ENCODE peak calls at places on chromosomes 7 and 10, in seven cellular contexts. E, Y, K, G, P, T and Q are unnamed samples. For H3K9me3, the result is how much of the 10 kb centered on the place peaks cover.

GRCh38 chr10:23438547-23439451 is at the start of gene OTUD1:
- DNase-seq in T (peak), K (peak), E (peak), G (peak), P (peak), Y (peak), Q (peak)

GRCh38 chr10:101886521-101887312 is 43.1 kb upstream of the KCNIP2 start:
- DNase-seq in E (no peak), Y (no peak), P (no peak), K (no peak), T (no peak), G (no peak), Q (no peak)

GRCh38 chr7:102097601-102098161 is 189.0 kb upstream of the SH2B2 start:
- DNase-seq in T (peak), Y (no peak), E (no peak), K (no peak), P (no peak), G (no peak), Q (no peak)

GRCh38 chr7:151378496-151379192 is 31.2 kb downstream of the WDR86 start:
- DNase-seq in P (no peak), E (no peak), G (no peak), Y (no peak), K (no peak), T (no peak), Q (no peak)

GRCh38 chr7:64872809-64873500 is 30.1 kb upstream of the ZNF273 start:
- DNase-seq in T (peak), P (no peak), K (peak), G (no peak), E (no peak), Y (no peak), Q (no peak)

GRCh38 chr7:122261442-122261841 is 43.1 kb downstream of the FEZF1 start:
- DNase-seq in K (no peak), G (no peak), P (no peak), E (no peak), T (no peak), Y (no peak), Q (no peak)

GRCh38 chr7:116588641-116589594 is 64.1 kb downstream of the CAV1 start:
- DNase-seq in G (no peak), E (no peak), K (peak), P (peak), T (no peak), Y (no peak), Q (no peak)

GRCh38 chr7:35004531-35005096 is 32.7 kb downstream of the DPY19L1 start:
- DNase-seq in G (no peak), K (no peak), E (no peak), P (no peak), T (no peak), Y (no peak), Q (no peak)

GRCh38 chr10:26199841-26200240 is 16.7 kb upstream of the GAD2 start:
- DNase-seq in E (no peak), P (no peak), T (no peak), Y (no peak), G (no peak), K (no peak), Q (no peak)

GRCh38 chr7:150784120-150784736 is 15.9 kb downstream of the TMEM176B start:
- DNase-seq in Y (no peak), E (no peak), T (no peak), P (no peak), G (no peak), K (no peak), Q (no peak)

GRCh38 chr7:98795741-98796493 is 73.9 kb downstream of the TMEM130 start:
- DNase-seq in Y (no peak), G (no peak), T (no peak), K (no peak), E (no peak), P (no peak), Q (no peak)

GRCh38 chr10:15817407-15818046 is 42.8 kb downstream of the MINDY3 start:
- DNase-seq in E (no peak), Y (no peak), T (no peak), G (no peak), K (no peak), P (no peak), Q (no peak)

GRCh38 chr10:111207525-111207924 is 130.7 kb downstream of the ADRA2A start:
- DNase-seq in P (no peak), G (no peak), T (peak), E (no peak), Y (no peak), K (peak), Q (no peak)

GRCh38 chr10:62046522-62047239 is 145.2 kb downstream of the ARID5B start:
- DNase-seq in P (peak), T (no peak), Y (no peak), G (no peak), E (no peak), K (no peak), Q (no peak)

GRCh38 chr10:6218692-6219493 is 16.2 kb downstream of the PFKFB3 start:
- DNase-seq in Y (no peak), E (no peak), T (no peak), P (peak), G (no peak), K (no peak), Q (peak)

GRCh38 chr7:123929107-123929506 is 4.1 kb downstream of the SPAM1 start:
- DNase-seq in K (no peak), T (no peak), Y (no peak), G (no peak), P (peak), E (no peak), Q (no peak)

GRCh38 chr10:48309711-48310226 is 3.3 kb downstream of the MAPK8 start:
- DNase-seq in K (peak), G (no peak), T (no peak), P (peak), Y (no peak), E (no peak), Q (no peak)

GRCh38 chr7:36895112-36895511 is 170.8 kb upstream of the AOAH start:
- DNase-seq in G (no peak), E (no peak), P (peak), Y (no peak), T (no peak), K (no peak), Q (no peak)

GRCh38 chr7:157603005-157603404 is 266.2 kb downstream of the DNAJB6 start:
- DNase-seq in T (no peak), Y (no peak), G (no peak), K (no peak), P (no peak), E (no peak), Q (no peak)
- H3K9me3 ChIP-seq in T (under half), Y (under half), G (under half), K (under half), P (under half), E (under half), Q (under half)

GRCh38 chr10:43377393-43377883 is 6.0 kb downstream of the FXYD4 start:
- DNase-seq in E (no peak), T (no peak), G (no peak), K (peak), P (no peak), Y (no peak), Q (peak)
- TF ChIP-seq CTCF in E (no peak), T (no peak), G (no peak), K (no peak), P (peak), Y (no peak), Q (peak)

GRCh38 chr7:63071920-63072319 is 926.7 kb upstream of the ZNF722 start:
- DNase-seq in T (peak), E (no peak), Y (no peak), K (no peak), G (no peak), P (no peak), Q (no peak)
- H3K9me3 ChIP-seq in T (under half), E (under half), Y (under half), K (under half), G (under half), P (under half), Q (under half)

GRCh38 chr7:142298631-142299030 is 40.8 kb upstream of the PRSS58 start:
- DNase-seq in K (no peak), Y (no peak), P (no peak), G (no peak), T (no peak), E (no peak), Q (no peak)

GRCh38 chr7:142300689-142301088 is 42.8 kb upstream of the PRSS58 start:
- DNase-seq in Y (no peak), G (peak), E (no peak), K (peak), P (no peak), T (peak), Q (peak)

GRCh38 chr7:142301299-142301698 is 43.4 kb upstream of the PRSS58 start:
- DNase-seq in G (no peak), P (no peak), K (no peak), E (no peak), Y (no peak), T (peak), Q (no peak)

GRCh38 chr7:142299226-142299625 is 41.4 kb upstream of the PRSS58 start:
- DNase-seq in T (no peak), E (no peak), P (no peak), K (no peak), G (no peak), Y (no peak), Q (no peak)

GRCh38 chr7:142298009-142298408 is 40.2 kb upstream of the PRSS58 start:
- DNase-seq in K (peak), E (no peak), P (peak), Y (no peak), G (no peak), T (no peak), Q (peak)
- TF ChIP-seq CTCF in K (peak), E (no peak), P (peak), Y (no peak), G (peak), T (no peak), Q (peak)

GRCh38 chr7:57375783-57376182 is 74.2 kb upstream of the ZNF716 start:
- DNase-seq in K (no peak), T (no peak), Y (no peak), G (no peak), E (no peak), P (no peak), Q (no peak)

GRCh38 chr7:57370066-57370738 is 79.8 kb upstream of the ZNF716 start:
- DNase-seq in Y (no peak), P (no peak), G (no peak), E (no peak), K (no peak), T (no peak), Q (no peak)

GRCh38 chr7:57367171-57367570 is 82.8 kb upstream of the ZNF716 start:
- DNase-seq in K (no peak), E (no peak), T (no peak), P (no peak), G (no peak), Y (no peak), Q (no peak)

GRCh38 chr7:57364933-57365710 is 84.9 kb upstream of the ZNF716 start:
- DNase-seq in T (no peak), E (no peak), Y (no peak), P (no peak), G (no peak), K (no peak), Q (no peak)

DNA sequence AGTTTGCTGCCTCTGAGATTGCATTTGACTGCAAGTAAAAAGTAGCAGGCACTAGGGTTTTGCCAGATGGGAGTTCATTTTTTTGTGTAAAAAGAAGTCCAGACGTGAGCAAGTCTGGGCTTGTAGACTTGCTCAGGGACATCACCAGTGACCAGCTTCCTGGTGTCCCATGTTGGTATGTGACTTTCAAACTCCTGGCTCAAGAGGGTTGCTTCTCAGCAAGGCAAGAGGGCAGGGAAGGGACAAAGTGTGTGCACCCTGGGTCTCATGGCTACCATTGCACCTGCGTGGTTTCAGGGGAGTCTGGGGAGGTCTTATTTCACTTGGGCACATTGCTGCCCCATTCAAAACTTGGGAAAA is 79.3 kb upstream of the ZNF716 start:
- DNase-seq in G (no peak), Y (no peak), K (no peak), E (no peak), T (no peak), P (no peak), Q (no peak)
- H3K9me3 ChIP-seq in G (under half), Y (under half), K (under half), E (under half), T (under half), P (under half), Q (under half)

GRCh38 chr10:95907454-95908253 is at the start of gene CC2D2B:
- DNase-seq in G (peak), Y (peak), T (peak), P (peak), K (peak), E (peak), Q (peak)

GRCh38 chr10:95909591-95909990 is 1.8 kb downstream of the CC2D2B start:
- DNase-seq in G (no peak), P (no peak), Y (no peak), E (no peak), K (no peak), T (no peak), Q (no peak)

GRCh38 chr10:95908450-95908849 is 675 bp downstream of the CC2D2B start:
- DNase-seq in Y (no peak), T (no peak), K (no peak), G (no peak), E (no peak), P (no peak), Q (no peak)

DNA sequence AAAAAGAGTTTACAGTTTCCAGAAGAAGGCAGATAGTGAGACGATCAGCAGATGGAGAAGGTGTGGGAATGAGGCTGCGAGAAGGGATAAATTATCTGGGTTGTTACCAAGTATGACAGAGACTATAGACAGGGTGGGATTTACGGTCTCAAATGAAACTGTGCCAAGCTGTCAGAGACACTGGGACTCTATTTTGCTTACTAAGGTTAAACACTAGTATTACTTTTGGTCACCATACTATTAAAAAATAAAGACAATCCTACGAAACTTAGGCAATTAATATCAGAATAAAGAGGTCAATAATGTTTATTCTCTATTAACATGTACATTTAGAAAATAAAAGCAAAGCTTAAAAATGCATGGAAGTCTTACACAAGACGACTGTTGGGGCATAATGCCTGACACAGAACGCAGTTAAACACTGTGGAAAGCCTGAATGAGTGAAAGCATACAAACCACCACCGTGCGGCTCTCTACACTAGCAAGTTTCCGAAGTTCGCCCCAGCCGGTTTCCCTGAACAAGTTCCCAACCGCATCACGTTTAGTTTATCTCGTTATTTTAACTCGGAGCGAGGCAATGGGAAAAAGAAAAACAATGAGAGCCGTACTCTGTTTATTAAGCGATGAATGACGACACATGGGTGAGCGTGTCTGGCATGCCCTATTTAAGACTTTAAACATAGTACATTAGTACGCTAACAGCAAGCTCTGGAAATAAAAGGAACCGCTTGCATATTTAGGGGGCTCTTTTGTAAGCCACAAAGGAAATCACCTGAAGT is 911 bp upstream of the CC2D2B start:
- DNase-seq in E (peak), G (peak), Y (no peak), T (no peak), K (peak), P (peak), Q (peak)
- TF ChIP-seq CTCF in E (no peak), G (no peak), Y (no peak), T (no peak), K (no peak), P (peak), Q (peak)

GRCh38 chr10:106495931-106496330 is 668.6 kb downstream of the SORCS1 start:
- DNase-seq in K (no peak), G (no peak), E (no peak), Y (no peak), P (no peak), T (no peak), Q (no peak)

GRCh38 chr10:106487726-106488125 is 676.8 kb downstream of the SORCS1 start:
- DNase-seq in G (no peak), Y (no peak), T (no peak), E (no peak), P (no peak), K (no peak), Q (no peak)

GRCh38 chr10:106498675-106499074 is 665.8 kb downstream of the SORCS1 start:
- DNase-seq in P (no peak), T (no peak), K (no peak), Y (no peak), E (no peak), G (no peak), Q (no peak)

GRCh38 chr10:106493166-106493565 is 671.3 kb downstream of the SORCS1 start:
- DNase-seq in K (no peak), G (no peak), Y (no peak), E (no peak), T (no peak), P (no peak), Q (no peak)
- H3K9me3 ChIP-seq in K (under half), G (under half), Y (under half), E (under half), T (under half), P (under half), Q (under half)

GRCh38 chr7:24982917-24983316 is 2.9 kb upstream of the OSBPL3 start:
- DNase-seq in P (no peak), Y (no peak), E (no peak), T (no peak), K (no peak), G (no peak), Q (peak)
- TF ChIP-seq CTCF in P (peak), Y (no peak), E (no peak), T (no peak), K (peak), G (no peak), Q (peak)

GRCh38 chr7:57642730-57643129 is 192.8 kb downstream of the ZNF716 start:
- DNase-seq in P (no peak), T (no peak), E (no peak), K (no peak), Y (no peak), G (no peak), Q (no peak)

GRCh38 chr7:57651006-57651405 is 201.0 kb downstream of the ZNF716 start:
- DNase-seq in Y (no peak), E (no peak), T (no peak), G (no peak), P (no peak), K (peak), Q (no peak)

GRCh38 chr7:57641521-57642067 is 191.6 kb downstream of the ZNF716 start:
- DNase-seq in E (no peak), G (no peak), P (no peak), K (no peak), T (no peak), Y (no peak), Q (no peak)

GRCh38 chr7:57646901-57647246 is 196.9 kb downstream of the ZNF716 start:
- DNase-seq in E (no peak), P (no peak), K (peak), T (no peak), G (no peak), Y (no peak), Q (no peak)

GRCh38 chr7:57646219-57646900 is 196.4 kb downstream of the ZNF716 start:
- DNase-seq in P (no peak), K (no peak), Y (no peak), T (no peak), E (no peak), G (no peak), Q (no peak)
- H3K9me3 ChIP-seq in P (under half), K (under half), Y (under half), T (under half), E (under half), G (under half), Q (under half)

GRCh38 chr7:107998660-107999480 is 4.1 kb downstream of the LAMB1 start:
- DNase-seq in P (peak), T (no peak), K (no peak), E (no peak), Y (no peak), G (no peak), Q (no peak)

GRCh38 chr7:108002726-108003590 is at the start of gene LAMB1:
- DNase-seq in T (no peak), E (no peak), Y (peak), G (no peak), K (peak), P (peak), Q (peak)

GRCh38 chr7:107999814-108000560 is 3.0 kb downstream of the LAMB1 start:
- DNase-seq in Y (no peak), G (no peak), P (peak), T (no peak), E (no peak), K (no peak), Q (no peak)

GRCh38 chr7:108001759-108002725 is 919 bp downstream of the LAMB1 start:
- DNase-seq in Y (peak), E (no peak), P (peak), G (no peak), K (peak), T (no peak), Q (peak)

DNA sequence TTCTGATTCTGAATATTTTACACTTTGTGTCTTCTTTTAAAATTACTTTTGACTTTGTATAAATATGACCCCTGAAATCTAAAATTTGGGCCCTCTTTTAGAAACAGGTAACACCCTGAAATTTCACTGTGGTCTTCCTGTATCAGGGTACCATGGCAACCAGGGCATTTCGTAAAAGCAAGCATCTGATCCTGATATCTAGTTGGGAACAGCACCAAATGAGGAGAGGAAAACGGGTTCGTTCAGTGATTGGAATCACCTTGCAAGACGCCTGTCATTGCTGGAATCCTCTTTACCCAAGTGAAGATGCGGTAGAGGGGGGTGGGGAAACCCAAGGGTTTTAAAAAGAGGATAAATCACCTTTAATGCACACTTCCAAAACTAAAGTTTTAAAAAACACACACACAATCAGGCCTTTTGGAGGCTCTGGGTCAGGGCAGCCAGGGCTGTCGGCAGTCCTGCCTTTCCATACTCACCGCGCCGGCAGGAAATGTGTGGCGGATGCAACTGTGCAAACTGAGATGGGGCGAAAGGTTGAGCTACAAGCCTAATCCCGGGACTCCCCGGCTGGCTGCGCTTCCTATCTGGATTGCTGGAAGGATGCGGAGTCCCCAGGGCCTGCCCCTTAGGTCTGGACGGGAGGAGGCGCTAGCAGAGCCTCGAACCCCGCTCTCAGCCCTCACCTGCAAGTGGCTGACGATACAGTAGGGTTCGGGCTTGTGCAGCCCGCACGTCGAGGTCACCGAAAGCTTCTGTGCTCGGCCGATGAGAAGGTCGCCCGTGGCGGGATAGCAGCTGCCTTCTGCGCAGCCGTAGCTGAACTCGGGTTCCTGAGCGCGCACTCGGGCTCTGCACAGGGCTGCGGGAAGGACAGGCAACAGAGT is 1.8 kb downstream of the LAMB1 start:
- DNase-seq in Y (peak), G (no peak), K (peak), P (peak), T (no peak), E (no peak), Q (peak)
- TF ChIP-seq CTCF in Y (no peak), G (no peak), K (peak), P (no peak), T (no peak), E (no peak), Q (peak)